ENCODE peak calls at places on chromosomes 16 and 17, in nine cellular contexts. W, G, B, D, J, L, T, M and R are unnamed samples.

GRCh38 chr17:6608321-6608720 is 32.2 kb downstream of the KIAA0753 start:
- DNase-seq in T (no peak), L (no peak), J (no peak), M (peak), D (no peak), W (no peak), G (no peak), B (no peak), R (peak)

GRCh38 chr16:59886021-59886420 is 1151.9 kb upstream of the GOT2 start:
- DNase-seq in D (no peak), G (peak), L (peak), B (no peak), J (peak), T (no peak), M (no peak), W (no peak), R (peak)

GRCh38 chr17:82786427-82786826 is 34.6 kb downstream of the TBCD start:
- DNase-seq in B (no peak), D (no peak), G (no peak), L (no peak), W (no peak), J (no peak), M (no peak), T (no peak), R (no peak)

GRCh38 chr16:84726670-84727467 is 27.1 kb downstream of the USP10 start:
- DNase-seq in M (no peak), L (peak), G (peak), B (no peak), W (no peak), D (no peak), T (no peak), J (peak), R (no peak)

GRCh38 chr16:75506567-75506966 is 11.3 kb upstream of the CHST6 start:
- DNase-seq in T (no peak), M (peak), D (no peak), G (no peak), W (no peak), L (no peak), B (no peak), J (no peak), R (peak)

GRCh38 chr16:23754594-23755483 is at the start of gene CHP2:
- DNase-seq in L (peak), B (no peak), T (peak), G (no peak), W (no peak), D (no peak), J (no peak), M (peak), R (no peak)

GRCh38 chr17:16081507-16082087 is 82.0 kb downstream of the TTC19 start:
- DNase-seq in T (no peak), J (no peak), W (no peak), M (no peak), D (no peak), L (no peak), G (no peak), B (no peak), R (no peak)

GRCh38 chr17:12592941-12593340 is 72.7 kb upstream of the MYOCD start:
- DNase-seq in B (no peak), G (no peak), W (no peak), L (no peak), J (peak), D (no peak), T (no peak), M (no peak), R (no peak)

GRCh38 chr16:68463904-68464303 is 15.6 kb upstream of the SMPD3 start:
- DNase-seq in D (no peak), L (no peak), B (no peak), G (no peak), W (no peak), T (no peak), M (no peak), J (no peak), R (no peak)

GRCh38 chr16:66863707-66864106 is 16.6 kb upstream of the PDP2 start:
- DNase-seq in J (no peak), M (no peak), B (no peak), W (no peak), G (no peak), L (no peak), T (no peak), D (no peak), R (no peak)

GRCh38 chr17:73304971-73305786 is 6.6 kb downstream of the CDC42EP4 start:
- DNase-seq in B (no peak), J (peak), L (peak), T (peak), W (no peak), M (peak), D (no peak), G (no peak), R (peak)

GRCh38 chr16:3503513-3503912 is 2.7 kb downstream of the CLUAP1 start:
- DNase-seq in M (no peak), W (peak), D (peak), G (no peak), T (no peak), L (no peak), J (no peak), B (peak), R (no peak)

GRCh38 chr17:71530227-71530626 is 590.6 kb upstream of the SOX9 start:
- DNase-seq in W (no peak), T (no peak), L (no peak), M (peak), D (no peak), B (no peak), G (no peak), J (no peak), R (peak)

GRCh38 chr16:84489141-84489540 is 15.3 kb downstream of the MEAK7 start:
- DNase-seq in J (no peak), B (no peak), M (no peak), D (no peak), G (no peak), T (no peak), L (no peak), W (no peak), R (no peak)

GRCh38 chr17:17713839-17714238 is 32.6 kb downstream of the RAI1 start:
- DNase-seq in M (no peak), L (peak), G (no peak), W (no peak), T (peak), B (no peak), D (no peak), J (peak), R (no peak)

GRCh38 chr16:86942469-86943175 is 364.3 kb downstream of the FOXL1 start:
- DNase-seq in D (no peak), L (peak), T (no peak), M (no peak), B (no peak), G (no peak), W (no peak), J (no peak), R (peak)

GRCh38 chr16:66605177-66605999 is 884 bp downstream of the CMTM3 start:
- DNase-seq in T (no peak), G (no peak), L (peak), W (peak), M (peak), D (no peak), J (peak), B (peak), R (peak)

GRCh38 chr17:29931253-29931932 is 1.4 kb upstream of the SSH2 start:
- DNase-seq in W (peak), G (peak), T (peak), B (peak), L (peak), D (peak), M (peak), J (peak), R (peak)

GRCh38 chr17:74340470-74341023 is 14.5 kb downstream of the KIF19 start:
- DNase-seq in T (no peak), M (no peak), L (no peak), J (no peak), D (no peak), B (no peak), W (no peak), G (peak), R (no peak)

GRCh38 chr16:64864232-64864803 is 257.5 kb downstream of the CDH11 start:
- DNase-seq in G (no peak), L (no peak), M (peak), T (no peak), D (no peak), B (no peak), W (no peak), J (no peak), R (peak)

GRCh38 chr17:37752482-37752881 is 7.6 kb upstream of the HNF1B start:
- DNase-seq in W (no peak), M (peak), T (no peak), G (no peak), J (peak), D (no peak), L (no peak), B (no peak), R (peak)

GRCh38 chr16:81446318-81447275 is 2.0 kb downstream of the CMIP start:
- DNase-seq in D (peak), J (peak), T (no peak), L (no peak), W (no peak), M (peak), G (no peak), B (no peak), R (peak)

GRCh38 chr16:83118365-83118764 is 491.6 kb downstream of the CDH13 start:
- DNase-seq in G (no peak), D (no peak), T (no peak), W (no peak), L (no peak), M (no peak), B (no peak), J (no peak), R (no peak)

GRCh38 chr16:27326738-27327585 is 13.2 kb downstream of the IL4R start:
- DNase-seq in M (peak), J (peak), T (no peak), G (peak), L (peak), B (peak), W (no peak), D (peak), R (peak)

GRCh38 chr17:80760501-80760900 is 215.9 kb downstream of the RPTOR start:
- DNase-seq in T (peak), D (no peak), L (no peak), W (no peak), J (peak), G (no peak), B (no peak), M (peak), R (peak)

GRCh38 chr17:51590071-51590470 is 329.7 kb downstream of the UTP18 start:
- DNase-seq in L (no peak), W (no peak), B (no peak), T (no peak), G (no peak), D (no peak), M (no peak), J (no peak), R (no peak)

GRCh38 chr17:74592087-74592990 is at the start of gene CD300LD:
- DNase-seq in J (no peak), L (no peak), T (no peak), G (no peak), M (no peak), W (no peak), B (no peak), D (no peak), R (no peak)

GRCh38 chr17:26782153-26782552 is 511.8 kb upstream of the WSB1 start:
- DNase-seq in T (no peak), G (no peak), B (no peak), W (no peak), L (no peak), D (no peak), J (no peak), M (no peak), R (no peak)

GRCh38 chr17:52383493-52384100 is 225.1 kb upstream of the CA10 start:
- DNase-seq in G (peak), T (peak), M (peak), J (peak), D (no peak), B (peak), L (no peak), W (peak), R (peak)

GRCh38 chr17:4180791-4181190 is 37.8 kb downstream of the CYB5D2 start:
- DNase-seq in L (peak), W (no peak), B (no peak), D (no peak), T (no peak), M (no peak), J (no peak), G (no peak), R (no peak)

GRCh38 chr17:2122641-2123302 is 67.9 kb downstream of the HIC1 start:
- DNase-seq in W (no peak), J (peak), G (peak), D (no peak), T (no peak), L (peak), M (no peak), B (no peak), R (no peak)

GRCh38 chr17:67801626-67802175 is 23.6 kb upstream of the BPTF start:
- DNase-seq in D (no peak), G (no peak), J (peak), M (no peak), L (no peak), T (peak), B (no peak), W (no peak), R (peak)

GRCh38 chr17:74429604-74430384 is 2.1 kb upstream of the GPRC5C start:
- DNase-seq in M (no peak), T (peak), B (no peak), W (no peak), D (no peak), L (peak), G (no peak), J (peak), R (peak)

GRCh38 chr17:46818319-46818928 is at the start of gene WNT3:
- DNase-seq in M (peak), W (peak), B (peak), L (peak), D (peak), G (no peak), T (peak), J (no peak), R (no peak)

GRCh38 chr17:63657776-63658175 is 35.6 kb downstream of the MAP3K3 start:
- DNase-seq in D (no peak), L (no peak), G (no peak), M (no peak), T (no peak), J (no peak), B (no peak), W (no peak), R (no peak)

GRCh38 chr17:46862949-46863348 is 11.6 kb downstream of the WNT9B start:
- DNase-seq in B (no peak), M (no peak), W (no peak), T (no peak), L (no peak), J (no peak), D (no peak), G (no peak), R (no peak)

GRCh38 chr17:79841369-79842135 is 2.3 kb upstream of the CBX4 start:
- DNase-seq in T (no peak), L (no peak), G (no peak), M (no peak), W (no peak), J (no peak), B (no peak), D (no peak), R (no peak)